ENCODE peak calls at places on chromosomes 13 and 19, in seven cellular contexts. J is EH; S is frontal cortex; A is ovary; D is progenitor cell of endocrine pancreas; M is fibroblast of the conjunctiva; P is activated naive CD8-positive, alpha-beta T cell treated with anti-CD3 and anti-CD28 coated beads for 36 hours. R is an unnamed sample.
A peak's percentile ranks its signal among the peaks of the same experiment; 100 is the strongest.

GRCh38 chr13:113667771-113668490 is 912 bp downstream of the GRK1 start:
- DNase-seq in M (no peak), A (peak; percentile 7), S (no peak), D (no peak), P (no peak), J (no peak), R (no peak)

GRCh38 chr13:29702912-29703351 is 107.4 kb upstream of the SLC7A1 start:
- DNase-seq in S (no peak), M (peak; percentile 49), D (no peak), P (no peak), J (peak; percentile 99), A (no peak), R (no peak)

GRCh38 chr13:41678320-41678719 is 221.0 kb downstream of the RGCC start:
- DNase-seq in A (no peak), M (peak; percentile 21), P (no peak), D (no peak), S (no peak), J (peak; percentile 67), R (no peak)

GRCh38 chr19:6500837-6501739 is 1.0 kb downstream of the TUBB4A start:
- DNase-seq in S (no peak), M (no peak), D (no peak), P (no peak), J (no peak), A (no peak), R (no peak)

GRCh38 chr19:11673608-11674041 is 65.1 kb downstream of the ZNF823 start:
- DNase-seq in J (peak; percentile 55), P (peak; percentile 19), D (peak; percentile 33), M (peak; percentile 34), A (peak; percentile 76), S (peak; percentile 62), R (peak; percentile 85)

GRCh38 chr19:51803965-51804364 is 9.0 kb downstream of the FPR3 start:
- DNase-seq in A (no peak), M (no peak), S (no peak), J (no peak), D (no peak), P (no peak), R (no peak)

GRCh38 chr19:48552406-48553322 is 692 bp downstream of the SULT2B1 start:
- DNase-seq in A (no peak), D (no peak), P (no peak), S (no peak), M (no peak), J (no peak), R (no peak)

GRCh38 chr13:43799191-43799590 is 12.4 kb upstream of the ENOX1 start:
- DNase-seq in A (no peak), D (no peak), J (no peak), M (no peak), S (no peak), P (no peak), R (no peak)

GRCh38 chr19:40370997-40371801 is 18.8 kb downstream of the HIPK4 start:
- DNase-seq in P (no peak), M (no peak), S (no peak), J (no peak), D (no peak), A (no peak), R (no peak)

GRCh38 chr19:11375143-11375948 is 880 bp downstream of the SWSAP1 start:
- DNase-seq in A (peak; percentile 76), S (no peak), D (no peak), P (peak; percentile 80), J (no peak), M (no peak), R (peak; percentile 64)

GRCh38 chr13:110565296-110565695 is 3.8 kb upstream of the RAB20 start:
- DNase-seq in A (no peak), S (no peak), P (no peak), D (no peak), M (no peak), J (peak; percentile 9), R (no peak)

GRCh38 chr13:114041493-114041892 is 67.6 kb upstream of the C13orf46 start:
- DNase-seq in S (no peak), D (no peak), M (no peak), A (no peak), P (no peak), J (no peak), R (no peak)

R was measured in ecto neural progenitor cell.